ENCODE peak calls at places on chromosome X, in nine cellular contexts. F, U, Y, M, D, K, P, L and T are unnamed samples.

GRCh38 chrX:106780664-106781377 is 21.7 kb upstream of the TBC1D8B start:
- DNase-seq in L (no peak), M (no peak), K (no peak), U (no peak), F (no peak), D (no peak), P (no peak), Y (no peak), T (no peak)

GRCh38 chrX:10855845-10856244 is 235.5 kb upstream of the MID1 start:
- DNase-seq in U (no peak), L (no peak), F (no peak), M (no peak), Y (peak), K (no peak), D (no peak), P (no peak), T (peak)

GRCh38 chrX:150525061-150525919 is 43.1 kb upstream of the MTM1 start:
- DNase-seq in K (no peak), D (no peak), Y (no peak), U (no peak), M (no peak), P (no peak), F (no peak), L (no peak), T (no peak)

GRCh38 chrX:130091976-130092522 is 18.2 kb downstream of the ELF4 start:
- DNase-seq in D (peak), F (no peak), Y (no peak), K (no peak), L (peak), M (no peak), U (no peak), P (no peak), T (no peak)

GRCh38 chrX:107880054-107880610 is 54.5 kb downstream of the MID2 start:
- DNase-seq in Y (no peak), M (no peak), D (no peak), P (no peak), K (peak), F (no peak), U (no peak), L (no peak), T (no peak)

GRCh38 chrX:129557844-129558243 is 17.8 kb downstream of the OCRL start:
- DNase-seq in K (no peak), F (no peak), D (no peak), M (no peak), P (no peak), Y (peak), U (no peak), L (no peak), T (no peak)

GRCh38 chrX:30905325-30905724 is 16.3 kb upstream of the TAB3 start:
- DNase-seq in L (no peak), M (no peak), P (no peak), K (no peak), Y (no peak), U (no peak), F (no peak), D (no peak), T (no peak)

GRCh38 chrX:70960728-70961127 is 29.8 kb upstream of the SLC7A3 start:
- DNase-seq in M (no peak), Y (peak), F (peak), U (no peak), P (no peak), D (no peak), L (no peak), K (no peak), T (peak)

GRCh38 chrX:10514891-10515290 is 105.5 kb downstream of the MID1 start:
- DNase-seq in F (peak), M (no peak), D (no peak), P (peak), Y (peak), L (no peak), K (no peak), U (no peak), T (no peak)

GRCh38 chrX:130020661-130021324 is 38.4 kb downstream of the BCORL1 start:
- DNase-seq in M (no peak), Y (no peak), D (no peak), K (no peak), U (no peak), P (no peak), F (no peak), L (no peak), T (no peak)

GRCh38 chrX:70042399-70043371 is 7.1 kb downstream of the AWAT2 start:
- DNase-seq in M (no peak), F (peak), K (peak), Y (peak), P (no peak), L (no peak), U (no peak), D (no peak), T (no peak)

GRCh38 chrX:140505421-140506337 is 810 bp upstream of the SOX3 start:
- DNase-seq in M (no peak), F (no peak), U (no peak), K (no peak), D (no peak), L (no peak), P (no peak), Y (no peak), T (no peak)

GRCh38 chrX:131831185-131831520 is 191.9 kb upstream of the STK26 start:
- DNase-seq in P (no peak), D (no peak), K (no peak), Y (no peak), M (no peak), L (no peak), U (no peak), F (no peak), T (no peak)

GRCh38 chrX:84363054-84363453 is 139.2 kb downstream of the HDX start:
- DNase-seq in K (no peak), F (peak), D (no peak), L (no peak), U (no peak), P (no peak), Y (peak), M (no peak), T (no peak)

GRCh38 chrX:119008122-119008744 is 33.8 kb downstream of the LONRF3 start:
- DNase-seq in L (peak), Y (peak), M (peak), F (peak), P (peak), D (peak), U (no peak), K (no peak), T (peak)

GRCh38 chrX:24207826-24208225 is 58.3 kb downstream of the ZFX start:
- DNase-seq in D (no peak), P (no peak), M (no peak), F (peak), Y (peak), L (no peak), U (no peak), K (no peak), T (no peak)

GRCh38 chrX:17987783-17988182 is 126.7 kb upstream of the RAI2 start:
- DNase-seq in M (no peak), Y (no peak), P (no peak), K (no peak), L (no peak), U (no peak), D (peak), F (no peak), T (no peak)

GRCh38 chrX:77924320-77924859 is 13.9 kb downstream of the ATP7A start:
- DNase-seq in Y (no peak), F (no peak), M (no peak), K (no peak), U (no peak), P (no peak), L (no peak), D (no peak), T (no peak)

GRCh38 chrX:23805379-23805778 is 22.4 kb downstream of the SAT1 start:
- DNase-seq in M (no peak), F (no peak), P (no peak), L (no peak), Y (no peak), U (no peak), K (no peak), D (no peak), T (no peak)

GRCh38 chrX:124506031-124506430 is 159.7 kb downstream of the SH2D1A start:
- DNase-seq in P (no peak), K (no peak), D (no peak), Y (no peak), F (no peak), U (no peak), L (no peak), M (no peak), T (no peak)

GRCh38 chrX:118872102-118872566 is 48.5 kb downstream of the ZCCHC12 start:
- DNase-seq in D (no peak), P (peak), L (no peak), M (no peak), F (peak), Y (no peak), U (no peak), K (no peak), T (no peak)

GRCh38 chrX:107619836-107620235 is 8.5 kb upstream of the PRPS1 start:
- DNase-seq in Y (peak), D (no peak), U (no peak), P (no peak), M (no peak), K (no peak), F (no peak), L (no peak), T (no peak)

GRCh38 chrX:106007815-106008214 is 30.7 kb downstream of the SERPINA7 start:
- DNase-seq in F (no peak), K (no peak), M (no peak), Y (no peak), U (no peak), P (no peak), D (no peak), L (no peak), T (no peak)

GRCh38 chrX:18683027-18683426 is 11.1 kb upstream of the RS1 start:
- DNase-seq in M (no peak), P (no peak), Y (no peak), L (no peak), U (no peak), F (no peak), K (no peak), D (no peak), T (no peak)

GRCh38 chrX:3962511-3963350 is 249.3 kb upstream of the PRKX start:
- DNase-seq in F (peak), L (no peak), U (no peak), K (no peak), P (peak), Y (peak), M (peak), D (no peak), T (peak)

GRCh38 chrX:121322159-121322558 is 274.7 kb downstream of the GLUD2 start:
- DNase-seq in U (no peak), D (no peak), P (peak), L (no peak), Y (no peak), K (no peak), F (peak), M (no peak), T (no peak)

GRCh38 chrX:133482345-133483041 is 67.2 kb upstream of the GPC4 start:
- DNase-seq in F (peak), U (no peak), Y (peak), D (no peak), M (no peak), L (no peak), P (peak), K (no peak), T (no peak)